ENCODE peak calls at places on chromosomes 5 and 9, in four cellular contexts. X is heart right ventricle, N is adrenal gland, J is H1. H is an unnamed sample.
A peak's percentile ranks its signal among the peaks of the same experiment; 100 is the strongest.

GRCh38 chr5:127963931-127964330 is 119.6 kb upstream of the SLC12A2 start:
- DNase-seq in X (no peak), N (no peak), J (no peak), H (no peak)

GRCh38 chr5:20300110-20300509 is 312.1 kb upstream of the CDH18 start:
- DNase-seq in X (no peak), N (no peak), J (no peak), H (no peak)

GRCh38 chr9:35001803-35002502 is 12.4 kb downstream of the DNAJB5 start:
- DNase-seq in X (no peak), N (no peak), J (no peak), H (no peak)

GRCh38 chr5:5351288-5352089 is 71.0 kb upstream of the ICE1 start:
- DNase-seq in X (no peak), N (no peak), J (no peak), H (no peak)

GRCh38 chr5:80072103-80073073 is 37.2 kb downstream of the THBS4 start:
- DNase-seq in X (no peak), N (no peak), J (no peak), H (no peak)

GRCh38 chr5:4802044-4802443 is 338.1 kb upstream of the ADAMTS16 start:
- DNase-seq in X (no peak), N (no peak), J (no peak), H (no peak)

GRCh38 chr5:131386124-131386523 is 122.3 kb downstream of the CDC42SE2 start:
- DNase-seq in X (no peak), N (no peak), J (no peak), H (no peak)

GRCh38 chr5:158874814-158875213 is 224.9 kb downstream of the EBF1 start:
- DNase-seq in X (no peak), N (no peak), J (no peak), H (no peak)

GRCh38 chr9:128713411-128713780 is 10.5 kb downstream of the ZDHHC12 start:
- DNase-seq in X (no peak), N (no peak), J (no peak), H (no peak)

GRCh38 chr5:141881886-141882285 is 3.7 kb upstream of the PCDH1 start:
- DNase-seq in X (no peak), N (no peak), J (no peak), H (no peak)

GRCh38 chr9:129176786-129177442 is 1.1 kb downstream of the IER5L start:
- DNase-seq in X (peak; percentile 55), N (peak; percentile 61), J (no peak), H (peak; percentile 2)

GRCh38 chr5:171615201-171616001 is 170.2 kb upstream of the SMIM23 start:
- DNase-seq in X (peak; percentile 50), N (no peak), J (no peak), H (no peak)

GRCh38 chr5:124156408-124157027 is 589.9 kb downstream of the ZNF608 start:
- DNase-seq in X (no peak), N (no peak), J (no peak), H (no peak)

GRCh38 chr9:120655005-120655622 is 59.2 kb downstream of the MEGF9 start:
- DNase-seq in X (no peak), N (no peak), J (no peak), H (no peak)

GRCh38 chr9:135137398-135137832 is 49.9 kb downstream of the OLFM1 start:
- DNase-seq in X (no peak), N (peak; percentile 19), J (no peak), H (no peak)

GRCh38 chr9:82549174-82549821 is 513.6 kb downstream of the RASEF start:
- DNase-seq in X (no peak), N (no peak), J (no peak), H (no peak)

GRCh38 chr9:106878943-106879916 is 16.3 kb downstream of the ZNF462 start:
- DNase-seq in X (peak; percentile 60), N (peak; percentile 93), J (no peak), H (no peak)

GRCh38 chr5:62374090-62374489 is 29.6 kb downstream of the DIMT1 start:
- DNase-seq in X (no peak), N (no peak), J (no peak), H (no peak)

GRCh38 chr9:93217706-93218105 is 33.8 kb downstream of the WNK2 start:
- DNase-seq in X (no peak), N (no peak), J (no peak), H (no peak)

GRCh38 chr5:109309326-109310063 is 100.3 kb downstream of the PJA2 start:
- DNase-seq in X (no peak), N (no peak), J (no peak), H (no peak)

GRCh38 chr5:1770443-1770802 is 29.2 kb downstream of the MRPL36 start:
- DNase-seq in X (no peak), N (no peak), J (no peak), H (no peak)

GRCh38 chr9:976805-977360 is 428 bp downstream of the DMRT3 start:
- DNase-seq in X (no peak), N (no peak), J (no peak), H (no peak)

GRCh38 chr5:103901885-103902284 is 339.3 kb upstream of the NUDT12 start:
- DNase-seq in X (no peak), N (no peak), J (no peak), H (no peak)

GRCh38 chr9:38362912-38363588 is 29.5 kb upstream of the ALDH1B1 start:
- DNase-seq in X (no peak), N (peak; percentile 72), J (no peak), H (peak; percentile 20)

GRCh38 chr9:96217756-96218693 is 84.0 kb downstream of the HSD17B3 start:
- DNase-seq in X (peak; percentile 82), N (peak; percentile 61), J (no peak), H (peak; percentile 73)

GRCh38 chr9:96217358-96217755 is 84.6 kb downstream of the HSD17B3 start:
- DNase-seq in X (peak; percentile 32), N (peak; percentile 35), J (no peak), H (no peak)

GRCh38 chr9:96219615-96220257 is 82.2 kb downstream of the HSD17B3 start:
- DNase-seq in X (peak; percentile 58), N (peak; percentile 45), J (no peak), H (peak; percentile 25)

GRCh38 chr9:96216618-96217017 is 85.4 kb downstream of the HSD17B3 start:
- DNase-seq in X (peak; percentile 23), N (no peak), J (no peak), H (no peak)

DNA sequence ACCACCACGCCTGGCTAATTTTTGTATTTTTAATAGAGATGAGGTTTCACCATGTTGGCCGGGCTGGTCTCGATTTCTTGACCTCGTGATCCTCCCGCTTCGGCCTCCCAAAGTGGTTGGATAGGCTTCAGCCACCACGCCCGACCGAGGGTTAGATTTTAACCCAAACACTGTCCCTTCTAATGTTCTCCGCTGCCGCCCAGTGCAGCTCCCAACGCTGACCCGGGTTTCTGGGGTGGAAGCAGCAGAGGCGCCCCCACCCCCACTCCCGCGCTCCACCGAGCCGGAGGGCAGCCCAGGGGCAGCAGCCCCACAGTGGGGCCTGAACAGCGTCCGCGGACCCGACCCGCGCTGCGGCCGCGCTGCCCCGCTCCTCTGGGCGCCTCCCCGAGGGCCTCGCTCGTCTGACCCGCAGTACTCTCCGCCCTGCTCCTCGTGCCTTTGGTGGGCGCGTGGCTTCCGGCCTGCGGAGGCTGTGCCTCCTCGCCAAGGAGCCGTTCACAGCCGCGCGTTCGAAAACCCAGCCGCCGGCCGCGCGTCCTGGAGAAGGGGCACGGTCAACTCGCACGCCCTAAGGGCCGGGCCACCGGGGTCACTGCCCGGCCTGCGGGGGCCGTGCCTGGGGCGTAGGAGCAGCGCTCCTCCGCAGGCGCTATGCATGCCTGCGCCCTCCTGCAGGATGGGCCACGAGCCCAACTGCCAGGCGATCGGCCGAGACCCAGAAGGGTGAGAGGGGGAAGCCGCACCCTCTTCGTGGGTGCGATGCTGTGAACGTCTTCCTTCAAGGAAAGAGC is 83.0 kb downstream of the HSD17B3 start:
- DNase-seq in X (peak; percentile 19), N (no peak), J (no peak), H (no peak)
- H3K4me3 ChIP-seq in X (no peak overlapping the region), N (no peak overlapping the region), J (no peak overlapping the region), H (no peak overlapping the region)

GRCh38 chr9:118985851-118986250 is 383.4 kb downstream of the BRINP1 start:
- DNase-seq in X (no peak), N (no peak), J (no peak), H (no peak)
- H3K27ac ChIP-seq in X (no peak overlapping the region), N (no peak overlapping the region), J (no peak overlapping the region), H (no peak overlapping the region)

GRCh38 chr5:112163435-112163834 is 255.6 kb downstream of the EPB41L4A start:
- DNase-seq in X (no peak), N (no peak), J (no peak), H (no peak)

GRCh38 chr5:112159435-112159834 is 259.6 kb downstream of the EPB41L4A start:
- DNase-seq in X (peak; percentile 34), N (no peak), J (no peak), H (no peak)

GRCh38 chr5:112160652-112161391 is 258.3 kb downstream of the EPB41L4A start:
- DNase-seq in X (peak; percentile 91), N (peak; percentile 94), J (peak; percentile 70), H (peak; percentile 85)

GRCh38 chr5:112165399-112165798 is 253.7 kb downstream of the EPB41L4A start:
- DNase-seq in X (no peak), N (no peak), J (no peak), H (no peak)

DNA sequence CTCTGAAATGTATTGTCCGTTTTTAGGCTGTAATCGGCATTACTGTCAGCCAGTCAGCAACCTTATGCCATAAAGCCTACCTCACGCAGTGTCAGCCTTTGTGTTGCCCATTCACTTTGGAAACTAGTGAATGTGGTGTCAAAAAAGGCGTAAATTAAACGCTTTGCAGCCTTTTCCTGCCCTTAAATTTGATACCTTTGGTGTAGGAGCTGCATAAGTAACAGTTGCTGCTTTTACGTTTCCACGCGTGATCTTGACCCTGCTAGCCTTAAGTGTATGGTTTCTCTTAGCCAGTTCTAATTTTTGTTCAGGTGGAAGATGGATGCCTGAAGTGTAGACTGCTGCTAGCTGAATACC is 257.7 kb downstream of the EPB41L4A start:
- DNase-seq in X (no peak), N (no peak), J (no peak), H (no peak)
- H3K36me3 ChIP-seq in X (peaks cover 41% of the 10 kb centered on the region), N (no peaks in the 10 kb centered on the region), J (peaks cover 25% of the 10 kb centered on the region), H (peaks cover 8% of the 10 kb centered on the region)

GRCh38 chr5:87421307-87421706 is 8.6 kb upstream of the CCNH start:
- DNase-seq in X (no peak), N (no peak), J (no peak), H (no peak)

GRCh38 chr5:87418506-87418905 is 5.8 kb upstream of the CCNH start:
- DNase-seq in X (no peak), N (no peak), J (no peak), H (no peak)

DNA sequence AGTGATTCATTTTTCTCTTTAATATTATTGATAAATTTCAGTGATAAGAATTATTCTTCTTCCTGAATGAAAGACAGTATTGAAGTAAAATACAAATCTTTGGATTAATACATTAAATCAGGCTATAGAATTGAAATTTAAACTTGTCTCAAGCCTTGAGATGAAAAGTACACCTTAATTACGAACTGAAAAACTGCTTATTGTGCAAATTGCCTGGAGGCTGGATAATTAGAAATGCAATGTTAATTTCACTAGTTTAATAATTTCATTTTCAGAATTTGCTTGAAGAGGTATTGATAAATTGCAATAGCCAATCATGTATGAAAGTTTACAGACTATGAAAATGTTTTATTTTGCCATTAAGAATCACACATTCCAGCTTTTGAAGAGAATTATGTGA is 11.0 kb upstream of the CCNH start:
- DNase-seq in X (no peak), N (no peak), J (no peak), H (no peak)
- H3K4me3 ChIP-seq in X (no peak overlapping the region), N (no peak overlapping the region), J (no peak overlapping the region), H (no peak overlapping the region)

DNA sequence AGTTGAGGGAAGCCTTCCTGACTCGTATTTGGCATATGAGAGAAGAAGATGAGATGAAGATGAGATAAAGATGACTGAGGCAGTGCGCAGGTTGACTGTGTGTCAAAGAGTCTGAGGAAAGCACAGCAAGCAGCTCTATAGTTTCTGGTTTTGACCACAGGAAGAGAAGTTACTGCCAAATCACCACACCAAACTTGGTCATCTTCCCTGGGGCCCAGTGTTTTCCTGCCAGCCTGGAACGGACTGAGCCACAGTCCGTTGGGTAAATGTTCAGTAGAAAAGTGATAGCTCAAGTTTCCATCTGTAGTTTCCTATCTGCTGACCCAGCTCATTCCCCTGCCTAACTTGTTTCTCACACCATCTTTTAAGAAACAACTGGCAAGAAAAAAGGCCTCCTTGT is 80.7 kb upstream of the ADAMTS19 start:
- DNase-seq in X (no peak), N (no peak), J (no peak), H (no peak)
- H3K27ac ChIP-seq in X (no peak overlapping the region), N (no peak overlapping the region), J (no peak overlapping the region), H (no peak overlapping the region)

H was measured in naive thymus-derived CD4-positive, alpha-beta T cell.